ENCODE peak calls at places on chromosomes 16 and 17, in ten cellular contexts. L is CD8-positive, alpha-beta T cell; E is foreskin fibroblast; O is GM23338; K is neural progenitor cell; F is colonic mucosa; Z is tibial nerve; S is activated B cell treated with CpG ODN at 0.5 μM for 24 hours; T is fibroblast of pulmonary artery; X is MCF 10A. V is an unnamed sample.

GRCh38 chr17:9044796-9045470 is 23.6 kb downstream of the NTN1 start:
- DNase-seq in L (no peak), E (no peak), O (no peak), K (no peak), F (no peak), Z (no peak), S (no peak), T (no peak), X (no peak), V (no peak)

GRCh38 chr16:58196898-58197313 is 1.0 kb downstream of the CSNK2A2 start:
- DNase-seq in L (no peak), E (no peak), O (peak), K (peak), F (no peak), Z (no peak), S (no peak), T (peak), X (peak), V (peak)

GRCh38 chr17:17970699-17971430 is 1.3 kb downstream of the TOM1L2 start:
- DNase-seq in L (no peak), E (no peak), O (no peak), K (no peak), F (no peak), Z (no peak), S (no peak), T (peak), X (no peak), V (no peak)

GRCh38 chr16:53946745-53947386 is 242.9 kb downstream of the FTO start:
- DNase-seq in L (no peak), E (no peak), O (no peak), K (no peak), F (no peak), Z (no peak), S (no peak), T (no peak), X (no peak), V (peak)

GRCh38 chr16:79439866-79440265 is 160.7 kb downstream of the MAF start:
- DNase-seq in L (no peak), E (no peak), O (no peak), K (no peak), F (no peak), Z (no peak), S (no peak), T (no peak), X (no peak), V (no peak)

GRCh38 chr17:67834634-67835033 is 9.3 kb downstream of the BPTF start:
- DNase-seq in L (no peak), E (no peak), O (no peak), K (no peak), F (peak), Z (no peak), S (no peak), T (no peak), X (no peak), V (no peak)

GRCh38 chr17:64718058-64718457 is 56.0 kb upstream of the SMURF2 start:
- DNase-seq in L (no peak), E (no peak), O (no peak), K (no peak), F (no peak), Z (no peak), S (no peak), T (no peak), X (no peak), V (no peak)

GRCh38 chr16:2459647-2460390 is at the start of gene TEDC2:
- DNase-seq in L (peak), E (peak), O (peak), K (peak), F (peak), Z (peak), S (peak), T (peak), X (peak), V (peak)

GRCh38 chr17:62189377-62189776 is 124.3 kb upstream of the MED13 start:
- DNase-seq in L (no peak), E (no peak), O (no peak), K (no peak), F (no peak), Z (no peak), S (no peak), T (no peak), X (no peak), V (no peak)

GRCh38 chr17:182164-182751 is 808 bp upstream of the DOC2B start:
- DNase-seq in L (no peak), E (no peak), O (peak), K (no peak), F (no peak), Z (no peak), S (no peak), T (no peak), X (peak), V (peak)

GRCh38 chr17:77657821-77658220 is 300.7 kb upstream of the TNRC6C start:
- DNase-seq in L (no peak), E (no peak), O (no peak), K (no peak), F (no peak), Z (no peak), S (no peak), T (no peak), X (no peak), V (no peak)

GRCh38 chr17:10198509-10199249 is at the start of gene GAS7:
- DNase-seq in L (peak), E (no peak), O (peak), K (peak), F (peak), Z (peak), S (peak), T (peak), X (no peak), V (peak)

GRCh38 chr16:4263504-4264436 is 9.1 kb downstream of the TFAP4 start:
- DNase-seq in L (no peak), E (peak), O (peak), K (peak), F (peak), Z (peak), S (no peak), T (peak), X (no peak), V (peak)
- TF ChIP-seq CTCF in L (no peak), E (peak), O (peak), K (no peak), F (no peak), Z (no peak), S (no peak), T (no peak), X (no peak), V (no peak)

GRCh38 chr17:63370696-63371095 is 75.4 kb downstream of the CYB561 start:
- DNase-seq in L (no peak), E (no peak), O (no peak), K (no peak), F (no peak), Z (no peak), S (no peak), T (no peak), X (no peak), V (no peak)
- TF ChIP-seq CTCF in L (no peak), E (no peak), O (no peak), K (no peak), F (no peak), Z (no peak), S (no peak), T (no peak), X (no peak), V (no peak)

DNA sequence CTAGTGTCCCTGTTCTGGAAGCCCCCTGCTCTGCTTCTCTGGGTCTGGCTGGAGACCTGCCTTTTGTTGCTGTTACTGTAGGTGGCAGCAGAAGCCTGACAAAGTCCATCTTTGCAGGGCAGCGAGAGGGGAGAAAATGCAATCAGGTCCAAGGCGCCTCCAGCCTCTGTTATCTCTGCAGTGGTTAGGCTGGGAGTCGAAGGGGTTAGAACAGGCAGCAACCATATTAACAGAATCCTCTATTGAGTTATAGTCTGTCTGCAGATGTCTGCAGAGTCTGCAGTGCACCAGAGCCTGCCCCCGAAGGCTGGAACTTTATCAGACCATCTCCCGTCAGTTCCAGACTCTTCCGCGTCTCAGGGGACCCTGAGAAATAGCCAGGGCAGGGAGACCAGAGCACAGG is 404.9 kb upstream of the EEF2KMT start:
- DNase-seq in L (no peak), E (no peak), O (peak), K (peak), F (no peak), Z (no peak), S (no peak), T (no peak), X (no peak), V (peak)
- TF ChIP-seq CTCF in L (no peak), E (peak), O (peak), K (peak), F (no peak), Z (no peak), S (no peak), T (no peak), X (no peak), V (peak)

GRCh38 chr17:37450090-37450489 is 39.6 kb upstream of the DUSP14 start:
- DNase-seq in L (no peak), E (no peak), O (no peak), K (no peak), F (no peak), Z (no peak), S (no peak), T (no peak), X (peak), V (no peak)
- TF ChIP-seq CTCF in L (no peak), E (no peak), O (no peak), K (no peak), F (no peak), Z (no peak), S (no peak), T (no peak), X (no peak), V (no peak)

GRCh38 chr16:84475643-84476240 is 28.7 kb downstream of the MEAK7 start:
- DNase-seq in L (no peak), E (no peak), O (no peak), K (no peak), F (no peak), Z (no peak), S (no peak), T (no peak), X (no peak), V (no peak)
- TF ChIP-seq CTCF in L (no peak), E (no peak), O (no peak), K (no peak), F (no peak), Z (no peak), S (no peak), T (no peak), X (no peak), V (no peak)

GRCh38 chr16:67444259-67445125 is 13.6 kb downstream of the HSD11B2 start:
- DNase-seq in L (no peak), E (no peak), O (peak), K (no peak), F (no peak), Z (no peak), S (no peak), T (no peak), X (no peak), V (no peak)

GRCh38 chr16:67445126-67445426 is 14.2 kb downstream of the HSD11B2 start:
- DNase-seq in L (no peak), E (no peak), O (no peak), K (no peak), F (no peak), Z (no peak), S (no peak), T (no peak), X (no peak), V (no peak)

GRCh38 chr16:67445913-67446907 is 15.3 kb downstream of the HSD11B2 start:
- DNase-seq in L (no peak), E (no peak), O (no peak), K (no peak), F (peak), Z (no peak), S (no peak), T (peak), X (no peak), V (no peak)

GRCh38 chr16:67446968-67447507 is 16.1 kb downstream of the HSD11B2 start:
- DNase-seq in L (no peak), E (no peak), O (no peak), K (no peak), F (no peak), Z (no peak), S (no peak), T (no peak), X (no peak), V (no peak)

DNA sequence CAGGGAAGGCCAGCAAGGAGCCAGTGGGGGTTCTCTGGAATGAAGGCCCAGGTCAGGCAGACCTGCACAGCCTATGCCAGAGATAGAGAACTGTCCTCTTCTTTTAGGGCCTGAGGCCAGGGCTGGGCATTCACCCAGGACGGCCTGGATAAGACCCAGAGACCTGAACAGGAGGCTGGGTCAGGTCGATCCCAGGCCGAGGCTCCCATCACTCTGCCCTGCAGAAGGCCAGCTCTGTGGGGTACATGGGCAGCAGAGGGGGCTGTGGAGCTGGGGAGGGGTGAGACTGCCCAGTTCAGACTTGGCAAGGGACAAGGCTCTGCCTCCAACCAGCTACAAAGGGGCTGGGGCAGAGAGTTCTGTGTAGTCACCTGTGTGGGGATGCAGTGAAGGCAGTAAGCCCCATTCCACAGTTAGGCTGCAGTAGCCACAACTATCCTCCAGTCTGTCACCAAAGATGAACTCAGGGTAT is 14.6 kb downstream of the HSD11B2 start:
- DNase-seq in L (no peak), E (no peak), O (no peak), K (no peak), F (no peak), Z (no peak), S (no peak), T (no peak), X (no peak), V (no peak)
- TF ChIP-seq CTCF in L (no peak), E (no peak), O (peak), K (no peak), F (no peak), Z (no peak), S (no peak), T (no peak), X (no peak), V (no peak)

DNA sequence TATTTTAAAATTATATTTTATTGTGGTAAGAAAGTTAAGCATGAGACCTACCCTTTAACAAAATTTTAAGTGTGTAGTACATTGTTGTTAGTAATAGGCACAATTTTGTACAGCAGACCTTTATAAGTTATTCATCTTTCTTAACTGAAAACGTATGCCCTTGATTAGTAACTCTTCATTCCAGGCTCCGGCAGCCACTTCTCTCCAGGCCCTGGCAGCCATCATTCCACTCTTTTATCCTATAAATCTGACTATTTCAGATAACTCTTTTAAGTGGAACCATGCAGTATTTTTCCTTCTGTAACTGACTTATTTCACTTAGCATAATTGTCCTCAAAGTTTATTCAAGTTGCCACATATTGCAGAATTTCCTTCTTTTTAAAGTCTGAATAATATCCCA is 348.2 kb downstream of the CDH11 start:
- DNase-seq in L (no peak), E (no peak), O (no peak), K (no peak), F (no peak), Z (no peak), S (no peak), T (no peak), X (no peak), V (no peak)
- TF ChIP-seq CTCF in L (no peak), E (no peak), O (no peak), K (no peak), F (no peak), Z (no peak), S (no peak), T (no peak), X (no peak), V (no peak)

DNA sequence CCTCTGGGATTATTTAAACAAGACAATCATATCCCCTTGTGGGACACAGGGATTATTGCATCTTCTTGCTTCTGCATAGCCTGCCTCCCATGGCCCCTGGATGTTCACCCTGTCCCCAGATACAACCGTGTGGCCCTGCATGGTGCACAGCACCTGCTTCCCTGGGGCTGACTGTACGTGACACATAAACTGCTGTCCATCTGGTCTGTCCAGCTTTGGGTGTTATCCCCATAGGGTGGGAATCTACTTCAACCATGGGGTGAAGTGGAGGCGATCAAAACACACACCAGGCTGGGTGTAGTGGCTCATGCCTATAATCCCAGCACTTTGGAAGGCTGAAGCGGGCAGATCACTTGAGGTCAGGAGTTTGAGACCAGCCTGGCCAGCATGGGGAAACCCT is 138.8 kb downstream of the XYLT1 start:
- DNase-seq in L (no peak), E (no peak), O (no peak), K (no peak), F (no peak), Z (no peak), S (no peak), T (no peak), X (no peak), V (no peak)
- TF ChIP-seq CTCF in L (no peak), E (no peak), O (no peak), K (no peak), F (no peak), Z (no peak), S (no peak), T (no peak), X (no peak), V (no peak)

GRCh38 chr16:62225675-62226074 is 189.4 kb upstream of the CDH8 start:
- DNase-seq in L (no peak), E (no peak), O (peak), K (peak), F (peak), Z (peak), S (no peak), T (peak), X (peak), V (peak)
- TF ChIP-seq CTCF in L (no peak), E (peak), O (peak), K (peak), F (no peak), Z (no peak), S (no peak), T (no peak), X (peak), V (peak)

DNA sequence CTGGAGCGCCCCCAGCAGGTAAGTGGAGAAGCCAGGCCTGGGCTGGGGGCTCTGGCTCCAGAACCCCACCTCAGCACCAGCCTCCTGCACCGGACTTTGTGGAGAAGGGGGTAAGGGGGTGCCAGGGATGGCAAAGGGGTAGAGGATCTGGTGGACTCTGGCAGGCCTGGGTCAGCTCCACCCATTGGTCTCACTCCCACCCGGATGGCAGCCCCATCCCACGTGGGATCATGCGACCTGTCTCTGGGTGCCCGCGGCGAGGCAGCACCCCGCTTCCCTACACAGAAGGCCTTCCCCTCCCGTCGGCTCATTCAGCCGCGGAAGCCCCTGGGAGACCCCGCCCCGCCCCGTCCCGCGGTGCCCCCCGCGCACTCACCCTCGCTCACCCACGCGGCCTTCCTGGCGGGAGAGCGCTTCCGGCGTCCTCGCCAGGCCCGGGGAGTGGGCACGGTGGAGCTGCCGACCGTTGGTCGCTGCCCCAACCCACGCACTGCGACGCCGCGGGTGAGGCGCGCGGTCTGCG is 498 bp upstream of the PLEKHG4 start:
- DNase-seq in L (peak), E (no peak), O (peak), K (peak), F (peak), Z (no peak), S (no peak), T (no peak), X (no peak), V (peak)
- TF ChIP-seq CTCF in L (no peak), E (no peak), O (peak), K (peak), F (peak), Z (no peak), S (no peak), T (no peak), X (no peak), V (peak)